ENCODE peak calls at places on chromosomes 5 and 9, in nine cellular contexts. J, Z, Q, L, X, E, N, D and S are unnamed samples.

GRCh38 chr9:132885691-132886357 is 7.1 kb downstream of the SPACA9 start:
- DNase-seq in J (peak), L (no peak), E (peak), D (no peak), N (no peak), Z (no peak), Q (no peak), X (no peak), S (no peak)

GRCh38 chr9:87795178-87795577 is 69.3 kb downstream of the CTSL start:
- DNase-seq in Z (no peak), Q (no peak), N (no peak), X (no peak), E (no peak), J (no peak), D (no peak), L (no peak), S (no peak)

GRCh38 chr9:13688990-13689600 is 409.6 kb upstream of the MPDZ start:
- DNase-seq in L (no peak), J (no peak), Z (no peak), Q (no peak), D (no peak), X (peak), E (no peak), N (no peak), S (no peak)

GRCh38 chr9:20041717-20042116 is 252.9 kb upstream of the SLC24A2 start:
- DNase-seq in J (no peak), Z (no peak), L (no peak), D (no peak), X (no peak), Q (no peak), E (no peak), N (peak), S (no peak)

GRCh38 chr5:92942762-92943161 is 638.3 kb downstream of the NR2F1-AS1 start:
- DNase-seq in J (no peak), Z (no peak), X (no peak), D (no peak), Q (no peak), E (no peak), L (no peak), N (no peak), S (no peak)

GRCh38 chr5:18566671-18567070 is 932.4 kb downstream of the TAF11L14 start:
- DNase-seq in D (no peak), E (no peak), Q (no peak), X (no peak), N (no peak), J (no peak), Z (no peak), L (no peak), S (no peak)

GRCh38 chr5:96144289-96144688 is 182.6 kb upstream of the ELL2 start:
- DNase-seq in N (no peak), D (no peak), Z (no peak), E (no peak), J (no peak), Q (no peak), X (no peak), L (no peak), S (no peak)

GRCh38 chr5:136064510-136064909 is 35.7 kb downstream of the TGFBI start:
- DNase-seq in J (no peak), D (no peak), Q (no peak), Z (no peak), E (no peak), N (no peak), L (no peak), X (peak), S (no peak)

GRCh38 chr9:73143606-73144328 is 7.9 kb upstream of the ANXA1 start:
- DNase-seq in X (peak), Z (no peak), D (peak), E (peak), Q (no peak), J (peak), N (no peak), L (no peak), S (no peak)

GRCh38 chr5:175321927-175322532 is 122.0 kb downstream of the DRD1 start:
- DNase-seq in J (peak), Z (peak), N (no peak), L (peak), E (no peak), Q (no peak), X (peak), D (no peak), S (no peak)

GRCh38 chr5:55480781-55481180 is 54.0 kb downstream of the PLPP1 start:
- DNase-seq in N (no peak), L (no peak), E (no peak), D (peak), X (peak), J (peak), Q (no peak), Z (no peak), S (no peak)

GRCh38 chr5:91408710-91409109 is 25.6 kb upstream of the ARRDC3 start:
- DNase-seq in N (no peak), L (no peak), X (no peak), Z (no peak), D (no peak), E (no peak), J (no peak), Q (no peak), S (no peak)

GRCh38 chr5:119158144-119158543 is 87.3 kb downstream of the DMXL1 start:
- DNase-seq in L (no peak), D (no peak), N (no peak), J (no peak), Q (no peak), Z (no peak), E (no peak), X (no peak), S (no peak)

GRCh38 chr9:89022071-89022721 is 30.9 kb downstream of the S1PR3 start:
- DNase-seq in N (no peak), X (peak), Q (no peak), J (no peak), Z (peak), E (no peak), L (no peak), D (no peak), S (peak)

GRCh38 chr5:130206686-130207085 is 302.4 kb downstream of the CHSY3 start:
- DNase-seq in E (no peak), Z (no peak), J (no peak), L (no peak), X (no peak), D (no peak), N (no peak), Q (no peak), S (no peak)

GRCh38 chr5:76548525-76549229 is 74.5 kb downstream of the F2RL2 start:
- DNase-seq in X (no peak), Q (no peak), L (peak), Z (peak), N (no peak), E (no peak), D (no peak), J (no peak), S (no peak)

GRCh38 chr9:134870311-134870694 is 10.3 kb upstream of the FCN2 start:
- DNase-seq in J (no peak), D (no peak), Z (no peak), E (no peak), N (no peak), X (no peak), Q (no peak), L (no peak), S (no peak)

GRCh38 chr9:74277532-74277931 is 219.6 kb upstream of the RORB start:
- DNase-seq in L (no peak), Q (no peak), E (no peak), D (no peak), J (no peak), N (no peak), Z (no peak), X (no peak), S (no peak)

GRCh38 chr9:33198163-33198562 is 31.0 kb upstream of the B4GALT1 start:
- DNase-seq in E (no peak), L (no peak), Q (peak), Z (peak), D (no peak), X (peak), N (peak), J (no peak), S (no peak)

GRCh38 chr9:130913599-130914416 is 17.2 kb upstream of the QRFP start:
- DNase-seq in E (no peak), Q (no peak), N (no peak), D (no peak), Z (no peak), X (no peak), L (no peak), J (no peak), S (no peak)
- H3K4me3 ChIP-seq in E (no peak), Q (peak), N (no peak), D (peak), Z (no peak), X (no peak), L (no peak), J (no peak), S (no peak)

DNA sequence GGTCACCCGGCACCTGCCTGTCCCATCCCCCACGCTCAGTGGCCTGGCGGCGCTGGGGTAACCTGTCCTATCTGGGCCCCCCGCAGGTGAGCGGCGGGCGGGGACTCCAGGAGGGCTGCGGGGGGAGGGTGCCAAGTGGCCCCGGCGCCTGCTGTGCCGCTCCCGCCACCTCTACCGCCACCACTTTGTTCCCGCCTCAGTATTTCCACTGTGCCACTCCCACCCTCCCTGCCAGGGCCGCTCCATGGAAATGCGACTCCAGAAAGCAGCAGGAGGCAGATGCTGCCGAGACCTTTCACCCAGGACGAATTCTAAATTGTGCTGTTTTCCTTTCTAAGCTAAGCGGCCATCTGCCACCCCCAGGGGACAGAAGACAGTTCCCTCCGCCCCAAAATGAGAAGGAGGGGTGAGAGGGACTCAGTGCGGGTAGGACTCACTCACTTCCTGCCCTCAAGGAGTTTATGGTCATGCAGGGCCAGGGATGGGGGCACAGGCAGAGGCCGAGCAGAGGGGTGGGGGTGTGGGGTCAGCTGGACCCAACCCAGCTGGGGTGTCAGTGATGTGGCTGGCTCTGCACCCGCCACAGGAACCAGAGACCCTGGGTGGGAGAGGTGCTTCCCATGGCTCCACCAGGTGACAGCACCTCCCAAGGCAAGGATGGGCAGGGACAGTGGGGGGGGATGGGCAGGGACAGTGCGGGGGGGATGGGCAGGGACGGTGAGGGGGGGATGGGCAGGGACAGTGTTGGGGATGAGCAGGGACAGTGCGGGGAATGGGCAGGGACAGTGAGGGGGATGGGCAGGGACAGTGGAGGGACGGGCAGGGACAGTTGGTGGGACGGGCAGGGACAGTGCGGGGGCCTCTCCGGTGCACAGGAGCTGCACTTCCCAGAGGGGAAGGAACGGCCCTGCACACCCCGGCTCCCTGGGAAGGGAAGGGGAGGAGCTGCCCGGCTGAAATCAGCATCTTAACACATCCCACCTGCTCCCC is 17.8 kb downstream of the NOTCH1 start:
- DNase-seq in D (no peak), Z (peak), L (no peak), N (no peak), X (no peak), J (peak), E (no peak), Q (no peak), S (no peak)
- TF ChIP-seq CTCF in D (no peak), Z (no peak), L (no peak), N (no peak), X (no peak), J (no peak), E (no peak), Q (no peak), S (no peak)

GRCh38 chr5:131679911-131680310 is 44.9 kb upstream of the RAPGEF6 start:
- DNase-seq in Q (no peak), D (peak), E (no peak), J (no peak), L (no peak), X (peak), Z (no peak), N (no peak), S (no peak)
- H3K4me3 ChIP-seq in Q (no peak), D (no peak), E (no peak), J (no peak), L (no peak), X (no peak), Z (no peak), N (no peak), S (no peak)

GRCh38 chr5:145903113-145903512 is 30.3 kb upstream of the GRXCR2 start:
- DNase-seq in L (no peak), X (no peak), E (no peak), D (no peak), Q (no peak), J (no peak), N (no peak), Z (no peak), S (no peak)
- TF ChIP-seq CTCF in L (no peak), X (peak), E (no peak), D (peak), Q (no peak), J (peak), N (no peak), Z (no peak), S (no peak)

DNA sequence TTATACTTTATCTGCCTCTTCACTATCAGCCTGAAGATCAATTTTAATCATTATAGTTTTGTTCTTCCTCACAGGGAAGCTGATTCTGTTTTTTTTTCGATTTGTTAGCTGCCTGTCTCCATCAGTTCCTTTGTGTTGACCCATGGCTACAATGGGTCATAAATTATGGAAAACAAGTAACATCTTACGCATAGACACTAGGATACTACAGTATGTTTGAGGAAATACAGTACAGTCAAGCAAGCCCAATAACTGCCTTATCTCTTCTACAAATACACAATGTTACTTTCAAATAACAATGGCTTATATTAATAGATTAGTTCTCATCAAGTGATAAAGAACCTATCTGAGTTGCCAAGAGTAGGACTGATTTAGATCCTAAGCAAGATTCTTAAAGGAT is 160.5 kb upstream of the FREM1 start:
- DNase-seq in L (no peak), J (no peak), N (no peak), X (no peak), Z (no peak), Q (no peak), D (no peak), E (no peak), S (no peak)
- H3K4me3 ChIP-seq in L (no peak), J (no peak), N (no peak), X (no peak), Z (no peak), Q (no peak), D (no peak), E (no peak), S (no peak)

DNA sequence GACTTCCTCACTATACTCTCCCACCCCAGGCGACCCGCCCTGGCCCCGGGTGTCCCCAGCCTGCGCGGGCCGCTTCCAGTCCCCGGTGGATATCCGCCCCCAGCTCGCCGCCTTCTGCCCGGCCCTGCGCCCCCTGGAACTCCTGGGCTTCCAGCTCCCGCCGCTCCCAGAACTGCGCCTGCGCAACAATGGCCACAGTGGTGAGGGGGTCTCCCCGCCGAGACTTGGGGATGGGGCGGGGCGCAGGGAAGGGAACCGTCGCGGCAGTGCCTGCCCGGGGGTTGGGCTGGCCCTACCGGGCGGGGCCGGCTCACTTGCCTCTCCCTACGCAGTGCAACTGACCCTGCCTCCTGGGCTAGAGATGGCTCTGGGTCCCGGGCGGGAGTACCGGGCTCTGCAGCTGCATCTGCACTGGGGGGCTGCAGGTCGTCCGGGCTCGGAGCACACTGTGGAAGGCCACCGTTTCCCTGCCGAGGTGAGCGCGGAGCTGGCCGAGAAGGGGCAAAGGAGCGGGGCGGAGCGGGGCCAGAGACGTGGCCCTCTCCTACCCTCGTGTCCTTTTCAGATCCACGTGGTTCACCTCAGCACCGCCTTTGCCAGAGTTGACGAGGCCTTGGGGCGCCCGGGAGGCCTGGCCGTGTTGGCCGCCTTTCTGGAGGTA is 2.1 kb downstream of the CA9 start:
- DNase-seq in E (no peak), Z (peak), D (no peak), J (no peak), L (no peak), N (peak), X (no peak), Q (no peak), S (no peak)
- TF ChIP-seq CTCF in E (no peak), Z (no peak), D (no peak), J (no peak), L (no peak), N (no peak), X (no peak), Q (no peak), S (no peak)

DNA sequence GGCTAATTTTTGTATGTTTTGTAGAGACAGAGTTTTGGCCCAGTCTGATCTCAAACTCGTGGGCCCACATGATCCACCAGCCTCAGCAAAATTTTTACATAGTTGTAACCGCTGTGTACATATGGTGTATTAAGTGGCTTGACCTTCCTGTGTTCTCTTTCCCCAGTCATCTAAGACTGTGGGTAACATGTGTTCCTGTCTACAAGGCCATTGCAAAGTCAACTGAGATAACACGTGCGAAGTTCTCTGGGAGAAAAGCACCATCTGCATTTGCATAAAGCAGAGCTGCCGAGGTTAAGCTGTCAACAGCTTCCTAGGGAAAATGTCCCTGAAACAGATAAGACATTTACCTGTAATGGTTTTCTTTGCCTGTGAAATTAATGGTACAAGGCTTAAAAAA is 273.7 kb downstream of the FANCC start:
- DNase-seq in N (no peak), L (peak), D (no peak), E (no peak), Z (peak), J (no peak), Q (no peak), X (no peak), S (no peak)
- H3K4me3 ChIP-seq in N (no peak), L (no peak), D (no peak), E (no peak), Z (no peak), J (no peak), Q (no peak), X (no peak), S (no peak)

GRCh38 chr5:58548104-58548503 is 34.8 kb upstream of the RAB3C start:
- DNase-seq in N (no peak), D (no peak), J (no peak), X (no peak), Z (no peak), Q (no peak), E (no peak), L (no peak), S (no peak)
- TF ChIP-seq CTCF in N (no peak), D (no peak), J (no peak), X (no peak), Z (no peak), Q (no peak), E (no peak), L (no peak), S (no peak)